ENCODE peak calls at places on chromosome 1, in four cellular contexts. S, U, Q and G are unnamed samples.
A peak's percentile ranks its signal among the peaks of the same experiment; 100 is the strongest.

GRCh38 chr1:185775505-185775904 is 41.3 kb downstream of the HMCN1 start:
- DNase-seq in S (no peak), U (no peak), Q (no peak), G (no peak)

GRCh38 chr1:43796111-43796581 is 88.8 kb downstream of the ST3GAL3 start:
- DNase-seq in S (peak; percentile 93), U (no peak), Q (no peak), G (no peak)

GRCh38 chr1:77139389-77139788 is 79.8 kb downstream of the PIGK start:
- DNase-seq in S (no peak), U (no peak), Q (no peak), G (no peak)

GRCh38 chr1:153746174-153746573 is 18.3 kb downstream of the INTS3 start:
- DNase-seq in S (no peak), U (no peak), Q (peak; percentile 58), G (no peak)

GRCh38 chr1:19309123-19309813 is 2.7 kb downstream of the AKR7A2 start:
- DNase-seq in S (peak; percentile 81), U (no peak), Q (no peak), G (no peak)

GRCh38 chr1:31029031-31029430 is 36.5 kb downstream of the PUM1 start:
- DNase-seq in S (no peak), U (no peak), Q (no peak), G (no peak)

GRCh38 chr1:172609528-172609927 is 49.4 kb upstream of the FASLG start:
- DNase-seq in S (peak; percentile 33), U (no peak), Q (no peak), G (no peak)

GRCh38 chr1:67559222-67559700 is 125.7 kb upstream of the GADD45A start:
- DNase-seq in S (peak; percentile 36), U (no peak), Q (peak; percentile 56), G (no peak)

GRCh38 chr1:22234631-22235030 is 91.7 kb upstream of the WNT4 start:
- DNase-seq in S (no peak), U (no peak), Q (no peak), G (no peak)

GRCh38 chr1:30599721-30600120 is 123.7 kb downstream of the MATN1 start:
- DNase-seq in S (no peak), U (no peak), Q (peak; percentile 17), G (no peak)

GRCh38 chr1:219650880-219651279 is 38.0 kb upstream of the ZC3H11B start:
- DNase-seq in S (peak; percentile 83), U (no peak), Q (no peak), G (no peak)

GRCh38 chr1:116194592-116194991 is 83.4 kb downstream of the MAB21L3 start:
- DNase-seq in S (no peak), U (no peak), Q (no peak), G (no peak)

GRCh38 chr1:16119926-16120325 is 35.9 kb downstream of the EPHA2 start:
- DNase-seq in S (no peak), U (no peak), Q (peak; percentile 59), G (no peak)

GRCh38 chr1:12134716-12135115 is 32.1 kb upstream of the TNFRSF1B start:
- DNase-seq in S (no peak), U (no peak), Q (no peak), G (no peak)

GRCh38 chr1:149845416-149845815 is 54.0 kb upstream of the BOLA1 start:
- DNase-seq in S (no peak), U (no peak), Q (peak; percentile 74), G (no peak)

GRCh38 chr1:170670751-170671628 is 7.1 kb downstream of the PRRX1 start:
- DNase-seq in S (peak; percentile 69), U (no peak), Q (peak; percentile 92), G (no peak)

GRCh38 chr1:159925713-159926066 is 383 bp upstream of the TAGLN2 start:
- DNase-seq in S (no peak), U (no peak), Q (no peak), G (peak; percentile 59)
- TF ChIP-seq CTCF in S (no peak), U (no peak), Q (no peak), G (no peak)

GRCh38 chr1:206030714-206031113 is 7.0 kb upstream of the CTSE start:
- DNase-seq in S (peak; percentile 62), U (no peak), Q (peak; percentile 91), G (peak; percentile 62)
- TF ChIP-seq CTCF in S (peak; percentile 97), U (peak; percentile 87), Q (peak; percentile 95), G (peak; percentile 92)

GRCh38 chr1:204974326-204974725 is 68.7 kb upstream of the CNTN2 start:
- DNase-seq in S (no peak), U (no peak), Q (peak; percentile 70), G (no peak)
- TF ChIP-seq CTCF in S (no peak), U (no peak), Q (peak; percentile 63), G (no peak)

GRCh38 chr1:203217668-203218067 is 11.8 kb downstream of the CHIT1 start:
- DNase-seq in S (no peak), U (no peak), Q (peak; percentile 60), G (no peak)
- TF ChIP-seq CTCF in S (no peak), U (no peak), Q (no peak), G (no peak)

DNA sequence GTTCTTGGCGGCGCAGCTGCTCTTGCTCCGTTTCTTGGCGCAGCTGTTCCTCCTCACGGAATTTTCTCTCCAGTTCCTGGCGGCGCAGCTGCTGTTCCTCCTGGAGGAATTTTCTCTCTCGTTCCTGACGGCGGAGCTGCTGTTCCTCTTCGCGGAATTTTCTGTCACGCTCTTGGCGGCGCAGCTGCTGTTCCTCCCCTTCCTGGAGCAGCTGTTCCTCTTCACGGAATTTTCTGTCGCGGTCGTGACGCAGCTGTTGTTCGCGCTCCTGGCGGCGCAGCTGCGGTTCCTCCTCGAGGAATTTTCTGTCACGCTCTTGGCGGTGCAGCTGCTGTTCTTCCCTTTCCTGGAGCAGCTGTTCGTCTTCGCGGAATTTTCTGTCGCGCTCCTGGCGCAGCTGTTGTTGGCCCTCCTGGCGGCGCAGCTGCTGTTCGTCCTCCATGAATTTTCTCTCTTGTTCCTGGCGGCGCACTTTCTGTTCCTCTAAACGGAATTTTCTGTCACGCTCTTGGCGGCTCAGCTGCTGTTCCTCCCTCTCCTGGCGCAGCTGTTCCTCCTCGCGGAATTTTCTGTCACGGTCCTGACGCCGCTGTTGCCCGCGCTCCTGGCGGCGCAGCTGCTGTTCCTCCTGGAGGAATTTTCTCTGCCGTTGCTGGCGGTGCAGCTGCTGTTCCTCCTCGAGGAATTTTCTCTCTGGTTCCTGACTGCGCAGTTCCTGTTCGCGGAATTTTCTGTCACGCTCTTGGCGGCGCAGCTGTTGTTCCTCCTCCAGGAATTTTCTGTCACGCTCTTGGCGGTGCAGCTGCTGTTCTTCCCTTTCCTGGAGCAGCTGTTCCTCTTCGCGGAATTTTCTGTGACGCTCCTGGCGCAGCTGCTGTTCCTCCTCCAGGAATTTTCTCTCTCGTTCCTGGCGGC is 7.0 kb downstream of the TCHH start:
- DNase-seq in S (peak; percentile 20), U (peak; percentile 3), Q (peak; percentile 84), G (no peak)
- TF ChIP-seq CTCF in S (no peak), U (no peak), Q (no peak), G (no peak)

GRCh38 chr1:161311595-161312181 is 1.9 kb upstream of the MPZ start:
- DNase-seq in S (no peak), U (no peak), Q (no peak), G (no peak)

GRCh38 chr1:161313554-161314200 is 504 bp upstream of the SDHC start:
- DNase-seq in S (no peak), U (no peak), Q (no peak), G (no peak)

GRCh38 chr1:161309868-161310267 is at the start of gene MPZ:
- DNase-seq in S (no peak), U (no peak), Q (no peak), G (no peak)

DNA sequence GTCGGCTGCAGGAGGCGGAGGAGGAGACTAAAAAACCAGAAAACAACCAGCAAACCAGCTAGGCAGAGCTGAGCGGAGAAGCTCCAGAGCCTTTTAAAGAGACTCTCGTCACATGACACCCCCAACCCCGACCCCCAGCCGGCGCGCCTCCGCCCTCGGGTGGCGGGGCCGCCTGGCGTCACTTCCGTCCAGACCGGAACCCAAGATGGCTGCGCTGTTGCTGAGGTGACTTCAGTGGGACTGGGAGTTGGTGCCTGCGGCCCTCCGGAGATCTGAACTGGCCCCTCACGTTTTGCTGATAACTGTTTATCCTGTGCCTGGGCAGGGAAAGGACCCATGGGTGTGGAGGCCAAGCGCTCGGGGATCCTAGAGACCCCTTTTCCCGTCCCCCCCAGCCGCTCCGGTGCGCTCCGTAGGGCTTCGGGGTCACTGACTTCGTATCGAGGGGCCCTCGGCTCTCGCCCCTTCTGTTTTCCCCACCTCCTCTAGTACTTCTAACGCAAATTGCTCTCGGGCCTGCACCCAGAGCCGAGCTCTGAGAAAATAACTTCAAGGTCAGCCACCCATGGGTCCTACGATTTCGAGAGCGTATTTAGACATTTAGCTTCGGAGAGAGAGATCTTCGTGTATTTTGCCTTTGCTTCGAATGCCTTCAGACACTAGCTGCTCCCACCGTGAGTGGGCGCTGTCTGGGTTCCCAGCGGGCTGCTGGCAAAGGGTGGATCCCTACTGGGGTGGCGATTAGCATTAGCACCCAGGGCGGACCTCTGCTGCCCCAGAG is at the start of gene SDHC:
- DNase-seq in S (peak; percentile 92), U (peak; percentile 91), Q (peak; percentile 97), G (peak; percentile 95)
- TF ChIP-seq CTCF in S (peak; percentile 65), U (peak; percentile 40), Q (peak; percentile 72), G (peak; percentile 20)